ENCODE peak calls at places on chromosomes 11 and 22, in four cellular contexts. U, G, F and O are unnamed samples.

GRCh38 chr11:118236170-118236569 is 11.4 kb upstream of the JAML start:
- DNase-seq in U (no peak), G (no peak), F (no peak), O (no peak)

GRCh38 chr11:78929092-78929905 is 354.6 kb upstream of the NARS2 start:
- DNase-seq in U (no peak), G (no peak), F (no peak), O (no peak)

GRCh38 chr11:46868912-46869311 is 22.8 kb upstream of the CKAP5 start:
- DNase-seq in U (no peak), G (no peak), F (no peak), O (no peak)

GRCh38 chr11:44623716-44624491 is 58.4 kb downstream of the CD82 start:
- DNase-seq in U (peak), G (no peak), F (no peak), O (no peak)

GRCh38 chr11:131253885-131254204 is 116.6 kb upstream of the NTM start:
- DNase-seq in U (no peak), G (no peak), F (no peak), O (no peak)

GRCh38 chr11:102415252-102415916 is 37.2 kb downstream of the TMEM123 start:
- DNase-seq in U (no peak), G (no peak), F (no peak), O (no peak)

GRCh38 chr11:2655834-2656622 is 43.8 kb downstream of the KCNQ1OT1 start:
- DNase-seq in U (no peak), G (no peak), F (no peak), O (no peak)

GRCh38 chr11:85988780-85989179 is 80.1 kb downstream of the PICALM start:
- DNase-seq in U (no peak), G (no peak), F (no peak), O (no peak)

GRCh38 chr22:41682033-41682807 is 6.4 kb downstream of the SNU13 start:
- DNase-seq in U (peak), G (peak), F (peak), O (peak)

GRCh38 chr22:43396321-43396933 is 15.4 kb upstream of the MPPED1 start:
- DNase-seq in U (no peak), G (peak), F (no peak), O (no peak)

GRCh38 chr22:31148516-31148915 is 8.2 kb upstream of the PLA2G3 start:
- DNase-seq in U (no peak), G (no peak), F (no peak), O (peak)

GRCh38 chr22:22009661-22010060 is 27.1 kb upstream of the TOP3B start:
- DNase-seq in U (no peak), G (no peak), F (no peak), O (no peak)

GRCh38 chr22:46078241-46079092 is 71.9 kb upstream of the PPARA start:
- DNase-seq in U (peak), G (peak), F (no peak), O (peak)

GRCh38 chr11:14554959-14555358 is 34.8 kb upstream of the PSMA1 start:
- DNase-seq in U (no peak), G (no peak), F (no peak), O (no peak)

GRCh38 chr11:120254788-120255518 is 15.0 kb downstream of the POU2F3 start:
- DNase-seq in U (no peak), G (no peak), F (no peak), O (no peak)

GRCh38 chr11:61026121-61027031 is 54.9 kb downstream of the CD6 start:
- DNase-seq in U (peak), G (no peak), F (peak), O (no peak)

GRCh38 chr22:21590809-21591641 is 23.5 kb downstream of the UBE2L3 start:
- DNase-seq in U (no peak), G (no peak), F (no peak), O (no peak)

GRCh38 chr22:50531546-50532352 is 1.9 kb upstream of the TYMP start:
- DNase-seq in U (peak), G (peak), F (no peak), O (peak)

GRCh38 chr11:130211144-130211543 is 51.6 kb downstream of the ST14 start:
- DNase-seq in U (no peak), G (no peak), F (no peak), O (peak)

GRCh38 chr11:119518746-119519382 is 95.9 kb upstream of the THY1 start:
- DNase-seq in U (no peak), G (no peak), F (no peak), O (no peak)

GRCh38 chr11:41058138-41058537 is 401.3 kb downstream of the LRRC4C start:
- DNase-seq in U (peak), G (no peak), F (no peak), O (no peak)

GRCh38 chr11:36475192-36475591 is 34.9 kb downstream of the TRAF6 start:
- DNase-seq in U (no peak), G (no peak), F (no peak), O (no peak)

GRCh38 chr11:86475027-86475426 is 100.3 kb downstream of the CCDC81 start:
- DNase-seq in U (no peak), G (no peak), F (no peak), O (no peak)

GRCh38 chr11:27274854-27275395 is 88.1 kb downstream of the CCDC34 start:
- DNase-seq in U (no peak), G (no peak), F (no peak), O (no peak)

GRCh38 chr11:35488117-35488516 is 37.3 kb downstream of the PAMR1 start:
- DNase-seq in U (no peak), G (no peak), F (no peak), O (no peak)

GRCh38 chr11:130806746-130807145 is 109.5 kb downstream of the SNX19 start:
- DNase-seq in U (no peak), G (no peak), F (no peak), O (no peak)

GRCh38 chr22:43009444-43009843 is 5.5 kb downstream of the PACSIN2 start:
- DNase-seq in U (no peak), G (no peak), F (no peak), O (no peak)

GRCh38 chr11:100789500-100789899 is 102.4 kb downstream of the ARHGAP42 start:
- DNase-seq in U (peak), G (no peak), F (no peak), O (no peak)

GRCh38 chr11:34941688-34942087 is 25.3 kb downstream of the PDHX start:
- DNase-seq in U (no peak), G (no peak), F (no peak), O (no peak)

GRCh38 chr11:106644824-106645223 is 373.5 kb downstream of the GUCY1A2 start:
- DNase-seq in U (no peak), G (no peak), F (no peak), O (no peak)

DNA sequence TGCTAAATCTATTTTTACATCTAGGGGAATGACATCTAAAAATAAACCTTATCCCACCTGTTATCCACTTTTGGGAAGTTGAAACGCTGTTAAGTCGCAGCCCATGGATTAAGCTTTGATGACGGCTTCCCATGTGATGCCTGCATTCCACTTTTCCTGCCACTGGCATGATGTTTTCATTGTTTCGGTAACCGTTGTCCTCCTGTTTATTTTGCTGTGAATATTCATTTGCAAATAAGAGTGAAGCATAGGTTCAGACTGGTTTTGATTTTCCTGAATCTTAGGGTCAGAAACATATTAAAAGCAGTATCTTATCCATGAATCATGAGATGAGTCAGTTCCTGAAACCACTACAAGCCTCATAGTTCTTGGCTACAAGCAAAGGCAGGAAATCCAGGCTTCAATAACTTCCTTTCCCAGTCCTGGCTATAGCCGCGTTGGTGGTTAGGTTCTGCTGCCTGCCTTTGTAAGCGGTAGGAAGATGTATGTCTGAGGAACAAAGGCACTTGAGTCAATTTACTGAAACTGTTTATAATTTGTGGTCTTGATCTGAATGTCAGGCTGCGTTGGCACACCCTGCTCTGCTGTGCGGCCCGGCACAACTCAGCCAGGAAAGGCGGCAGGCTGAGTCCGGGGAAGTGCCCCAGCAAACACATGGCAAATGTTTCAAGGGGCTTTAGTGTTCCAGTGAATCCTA is 19.4 kb downstream of the TEAD1 start:
- DNase-seq in U (peak), G (peak), F (no peak), O (peak)
- H3K4me3 ChIP-seq in U (peak), G (peak), F (no peak), O (peak)

GRCh38 chr22:40510965-40511364 is 125.6 kb downstream of the MRTFA start:
- DNase-seq in U (no peak), G (no peak), F (no peak), O (no peak)
- H3K27ac ChIP-seq in U (peak), G (peak), F (no peak), O (peak)

DNA sequence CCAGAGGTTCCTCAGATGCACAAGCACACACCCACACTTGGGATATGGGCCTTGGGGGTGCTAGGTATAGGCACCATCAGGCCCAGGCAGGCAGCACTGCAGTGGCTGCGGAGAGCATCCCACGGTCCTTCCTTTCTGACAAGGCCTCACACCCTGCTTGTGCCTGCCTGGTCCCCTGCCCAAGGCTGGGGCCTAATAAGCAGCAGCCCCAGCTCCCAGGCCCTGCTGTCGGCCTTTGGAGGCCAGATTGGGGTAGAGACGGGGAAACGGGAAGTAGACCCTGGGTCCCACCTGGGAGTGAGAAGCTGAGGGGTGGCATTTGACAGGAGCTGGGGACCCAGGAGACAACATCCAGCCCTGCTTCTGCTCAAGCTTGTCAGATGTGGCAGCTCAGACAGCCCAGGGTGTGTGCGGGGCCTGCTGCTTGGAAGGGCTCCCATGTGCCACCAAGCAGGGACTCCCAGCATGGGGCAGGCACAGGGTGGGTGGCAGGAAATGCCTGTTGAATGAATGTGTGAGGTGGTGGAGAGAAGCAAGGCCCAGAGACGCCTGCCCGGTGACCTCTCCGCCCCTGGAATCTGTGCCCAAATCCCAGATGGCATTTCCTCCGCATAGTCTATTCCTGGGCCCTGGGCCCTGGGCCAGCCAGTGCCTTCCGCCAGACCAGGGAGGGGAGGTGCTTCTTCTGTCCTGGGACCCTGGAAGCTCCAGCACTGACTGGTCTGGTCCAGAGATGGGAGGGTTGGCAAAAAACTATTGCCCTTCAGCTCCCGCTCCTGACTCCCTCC is 3.5 kb downstream of the CST6 start:
- DNase-seq in U (no peak), G (no peak), F (no peak), O (no peak)
- H3K4me3 ChIP-seq in U (no peak), G (no peak), F (no peak), O (no peak)

DNA sequence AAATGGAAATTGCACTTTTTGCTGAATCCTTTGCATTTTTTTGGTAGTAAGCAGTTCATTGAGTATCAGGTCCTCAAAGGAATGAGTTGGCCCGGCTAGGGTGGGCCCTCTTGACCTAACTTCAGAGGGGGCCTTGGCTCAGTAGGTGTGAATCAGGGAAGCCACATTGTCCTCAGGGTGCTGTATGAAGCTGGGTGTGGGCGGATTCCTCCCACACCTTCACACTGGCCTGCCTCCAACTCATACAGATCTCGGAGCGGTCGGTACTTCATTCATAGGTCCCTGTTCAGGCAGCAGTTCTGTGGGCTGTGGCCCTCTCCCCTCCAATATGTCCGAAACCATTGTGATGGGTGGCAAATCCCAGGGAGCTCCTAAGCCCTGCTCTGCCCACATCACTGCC is 47.4 kb upstream of the OR4B1 start:
- DNase-seq in U (no peak), G (no peak), F (no peak), O (no peak)
- H3K27ac ChIP-seq in U (no peak), G (no peak), F (no peak), O (no peak)